ENCODE peak calls at places on chromosomes 2 and 18, in nine cellular contexts. E is HCT116; P is left lung; Z is colonic mucosa; S is CD8-positive, alpha-beta T cell; H is GM23338; L is fibroblast of lung; T is cardiac muscle cell; A is pancreas. F is an unnamed sample.
A peak's percentile ranks its signal among the peaks of the same experiment; 100 is the strongest.

GRCh38 chr2:84904717-84905174 is 710 bp upstream of the TMSB10 start:
- DNase-seq in S (peak; percentile 44), P (peak; percentile 87), L (peak; percentile 71), E (no peak), A (peak; percentile 57), Z (peak; percentile 88), T (peak; percentile 66), H (peak; percentile 83), F (no peak)

GRCh38 chr2:95020275-95021014 is 5.1 kb upstream of the MAL start:
- DNase-seq in S (no peak), P (no peak), L (no peak), A (no peak), T (no peak), Z (no peak), E (no peak), H (no peak), F (no peak)

GRCh38 chr2:159758686-159759085 is 39.3 kb downstream of the CD302 start:
- DNase-seq in T (no peak), H (no peak), E (no peak), Z (no peak), P (no peak), L (peak; percentile 61), S (no peak), A (no peak), F (no peak)

GRCh38 chr2:118013221-118013723 is 598 bp downstream of the CCDC93 start:
- DNase-seq in A (peak; percentile 64), H (peak; percentile 57), S (peak; percentile 29), E (no peak), P (peak; percentile 94), L (peak; percentile 11), Z (peak; percentile 72), T (peak; percentile 63), F (peak; percentile 55)

GRCh38 chr2:222877556-222878278 is 16.9 kb downstream of the ACSL3 start:
- DNase-seq in T (no peak), Z (no peak), P (no peak), H (no peak), L (no peak), A (no peak), E (no peak), S (no peak), F (no peak)

GRCh38 chr2:233075966-233076339 is 15.8 kb downstream of the INPP5D start:
- DNase-seq in E (no peak), L (no peak), T (no peak), Z (no peak), S (no peak), A (no peak), P (no peak), H (peak; percentile 57), F (no peak)

GRCh38 chr18:37630326-37630725 is 64.7 kb upstream of the CELF4 start:
- DNase-seq in S (no peak), L (no peak), Z (no peak), A (no peak), T (no peak), P (no peak), H (no peak), E (no peak), F (no peak)

GRCh38 chr2:225124311-225124832 is 82.1 kb upstream of the DOCK10 start:
- DNase-seq in E (no peak), A (no peak), L (no peak), S (no peak), T (no peak), Z (no peak), H (no peak), P (no peak), F (no peak)

GRCh38 chr2:40192864-40193669 is 258.8 kb downstream of the SLC8A1 start:
- DNase-seq in H (no peak), Z (no peak), S (no peak), T (no peak), A (no peak), E (no peak), P (no peak), L (peak; percentile 37), F (peak; percentile 13)

GRCh38 chr2:85231952-85232351 is 95.8 kb downstream of the TGOLN2 start:
- DNase-seq in P (no peak), A (no peak), Z (no peak), H (peak; percentile 84), L (no peak), E (no peak), S (no peak), T (no peak), F (no peak)

GRCh38 chr2:20649586-20650375 is 1.1 kb downstream of the HS1BP3 start:
- DNase-seq in A (no peak), H (no peak), S (no peak), Z (no peak), P (peak; percentile 65), T (no peak), L (no peak), E (no peak), F (no peak)

GRCh38 chr18:69948919-69949537 is 1.4 kb upstream of the CD226 start:
- DNase-seq in T (peak; percentile 12), L (no peak), A (no peak), E (no peak), S (no peak), P (no peak), H (peak; percentile 14), Z (peak; percentile 32), F (no peak)

GRCh38 chr2:98517636-98518035 is 73.0 kb downstream of the INPP4A start:
- DNase-seq in P (no peak), A (no peak), S (no peak), E (no peak), T (no peak), Z (no peak), L (no peak), H (no peak), F (no peak)

GRCh38 chr2:20616341-20616871 is 34.5 kb downstream of the HS1BP3 start:
- DNase-seq in A (no peak), H (no peak), L (no peak), Z (no peak), S (no peak), E (no peak), P (peak; percentile 49), T (no peak), F (no peak)

GRCh38 chr2:120150040-120150482 is 73.1 kb downstream of the TMEM185B start:
- DNase-seq in L (no peak), P (no peak), Z (no peak), T (no peak), E (no peak), S (no peak), H (no peak), A (no peak), F (no peak)

GRCh38 chr2:27379840-27380625 is 501 bp downstream of the ZNF513 start:
- DNase-seq in L (peak; percentile 56), T (no peak), S (peak; percentile 47), P (no peak), H (peak; percentile 42), Z (peak; percentile 77), E (no peak), A (no peak), F (peak; percentile 22)

DNA sequence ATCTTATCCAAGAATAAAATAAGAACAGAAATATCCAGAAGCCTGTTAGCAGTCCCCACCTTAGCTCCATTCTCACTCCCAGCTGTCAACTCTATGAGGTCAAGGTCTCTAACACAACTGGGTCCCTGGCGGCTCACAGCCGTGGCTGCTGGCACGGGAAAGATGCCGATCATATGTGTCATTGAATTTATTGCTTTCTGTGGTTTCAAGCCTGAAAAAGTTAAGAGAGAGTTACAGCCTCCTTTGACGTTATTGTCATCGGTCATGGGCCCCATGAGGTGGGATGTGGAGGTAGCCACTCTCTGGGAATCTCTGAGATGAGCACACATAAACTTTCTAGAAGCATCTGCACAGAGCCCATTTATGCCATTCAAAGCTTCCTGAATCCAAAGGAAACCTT is 28.7 kb upstream of the CABLES1 start:
- DNase-seq in P (no peak), E (peak; percentile 88), Z (peak; percentile 75), T (no peak), A (no peak), L (peak; percentile 94), H (no peak), S (no peak), F (peak; percentile 61)
- H3K27ac ChIP-seq in P (no peak overlapping the region), E (peak overlapping the region; percentile 61), Z (peak overlapping the region; percentile 51), T (no peak overlapping the region), A (no peak overlapping the region), L (peak overlapping the region; percentile 53), H (no peak overlapping the region), S (no peak overlapping the region), F (peak overlapping the region; percentile 70)

DNA sequence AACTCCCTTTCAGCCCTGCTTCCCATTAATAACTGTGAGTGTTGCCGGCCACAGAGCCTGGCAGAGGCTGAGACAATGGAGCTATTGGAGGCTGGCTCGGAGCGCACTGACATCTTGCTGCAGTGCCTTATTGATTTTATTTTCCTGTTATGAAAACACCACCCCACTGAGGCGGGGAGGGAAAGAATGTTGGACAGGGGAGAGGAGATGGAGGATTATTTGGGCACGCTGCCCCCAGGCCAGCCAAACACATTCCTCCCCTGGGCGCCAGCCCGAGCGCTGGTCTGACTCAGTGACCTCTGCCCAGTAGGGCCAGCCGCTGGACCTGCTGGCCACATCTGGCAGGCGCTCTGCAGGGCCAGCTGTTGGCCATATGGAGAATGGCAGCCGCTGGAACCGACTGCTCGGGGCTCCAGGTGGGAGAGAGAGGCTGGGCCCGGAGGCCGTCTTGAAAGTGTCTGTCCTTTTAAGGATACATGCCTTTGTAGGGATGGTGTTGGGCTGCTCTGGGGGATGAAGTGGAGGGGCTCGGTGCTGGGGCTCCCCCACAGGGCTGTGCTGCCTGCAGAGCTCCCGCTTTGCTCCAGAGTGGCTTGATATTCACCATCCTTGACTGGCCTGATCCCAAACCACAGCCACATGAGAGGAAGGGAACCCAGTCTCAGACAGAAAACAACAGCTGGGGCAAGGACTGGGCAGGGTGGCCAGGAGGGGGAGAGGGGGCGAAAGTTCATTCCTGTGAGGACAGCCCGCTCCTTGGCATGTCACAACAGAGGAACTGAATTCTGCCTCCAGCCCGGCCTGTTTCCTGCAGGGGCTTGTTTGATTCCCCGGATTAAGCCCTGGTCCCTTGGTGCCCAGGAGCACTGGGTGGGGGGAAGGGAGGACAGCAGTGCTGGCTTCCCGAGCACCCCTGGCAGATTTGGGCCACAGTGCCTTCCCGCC is 179.0 kb downstream of the KLHL29 start:
- DNase-seq in E (no peak), H (peak; percentile 41), S (no peak), Z (peak; percentile 21), L (peak; percentile 51), P (no peak), T (no peak), A (peak; percentile 56), F (peak; percentile 56)
- TF ChIP-seq CTCF in E (no peak), H (peak; percentile 15), S (no peak), Z (no peak), L (peak; percentile 9), P (no peak), T (peak; percentile 26), A (no peak), F (peak; percentile 54)

GRCh38 chr2:168530980-168531379 is 74.9 kb downstream of the CERS6 start:
- DNase-seq in H (no peak), P (no peak), Z (no peak), E (no peak), T (no peak), L (peak; percentile 32), A (no peak), S (no peak), F (no peak)
- H3K27ac ChIP-seq in H (no peak overlapping the region), P (no peak overlapping the region), Z (no peak overlapping the region), E (no peak overlapping the region), T (no peak overlapping the region), L (no peak overlapping the region), A (no peak overlapping the region), S (no peak overlapping the region), F (peak overlapping the region; percentile 43)

GRCh38 chr2:237431372-237431771 is 17.4 kb upstream of the COL6A3 start:
- DNase-seq in E (no peak), A (no peak), Z (no peak), H (no peak), P (no peak), S (no peak), T (no peak), L (peak; percentile 97), F (no peak)
- TF ChIP-seq CTCF in E (no peak), A (no peak), Z (no peak), H (no peak), P (no peak), S (no peak), T (no peak), L (no peak), F (no peak)